ENCODE peak calls at places on chromosome 1, in four cellular contexts. L, T, W and M are unnamed samples.

GRCh38 chr1:177983087-177983823 is 13.4 kb upstream of the SEC16B start:
- DNase-seq in L (peak), T (peak), W (no peak), M (no peak)

GRCh38 chr1:246748867-246749266 is 24.7 kb downstream of the SCCPDH start:
- DNase-seq in L (peak), T (peak), W (peak), M (no peak)

GRCh38 chr1:32771561-32772280 is 45.4 kb downstream of the YARS1 start:
- DNase-seq in L (no peak), T (no peak), W (no peak), M (no peak)

GRCh38 chr1:113207019-113207418 is 134.0 kb downstream of the LRIG2 start:
- DNase-seq in L (no peak), T (no peak), W (no peak), M (peak)

GRCh38 chr1:84078108-84078823 is 65.8 kb upstream of the PRKACB start:
- DNase-seq in L (peak), T (peak), W (peak), M (peak)

GRCh38 chr1:7477593-7477992 is 293.5 kb upstream of the VAMP3 start:
- DNase-seq in L (no peak), T (no peak), W (no peak), M (no peak)

GRCh38 chr1:235018161-235018560 is 110.5 kb downstream of the TOMM20 start:
- DNase-seq in L (peak), T (peak), W (peak), M (no peak)

GRCh38 chr1:51569284-51570062 is 47.4 kb upstream of the OSBPL9 start:
- DNase-seq in L (peak), T (peak), W (peak), M (no peak)

GRCh38 chr1:6867688-6868370 is 82.6 kb downstream of the CAMTA1 start:
- DNase-seq in L (no peak), T (no peak), W (peak), M (no peak)